ENCODE peak calls at places on chromosomes 6 and 20, in nine cellular contexts. L is BE2C, H is sigmoid colon, Q is D721Med, Y is astrocyte of the spinal cord, P is H9, Z is brain microvascular endothelial cell, A is astrocyte of the cerebellum, G is mucosa of descending colon. U is an unnamed sample.

GRCh38 chr6:54266400-54266923 is 41.8 kb upstream of the TINAG start:
- DNase-seq in L (no peak), H (no peak), Q (no peak), Y (no peak), P (peak), Z (no peak), A (no peak), G (no peak), U (no peak)

GRCh38 chr6:13261464-13261994 is 66.8 kb downstream of the TBC1D7 start:
- DNase-seq in L (no peak), H (no peak), Q (no peak), Y (no peak), P (no peak), Z (no peak), A (no peak), G (no peak), U (peak)

GRCh38 chr6:100175814-100176275 is 181.8 kb upstream of the MCHR2 start:
- DNase-seq in L (no peak), H (no peak), Q (no peak), Y (peak), P (no peak), Z (peak), A (peak), G (no peak), U (no peak)

GRCh38 chr6:70763754-70764153 is 96.1 kb downstream of the SMAP1 start:
- DNase-seq in L (no peak), H (no peak), Q (no peak), Y (no peak), P (no peak), Z (peak), A (no peak), G (no peak), U (no peak)

GRCh38 chr6:145733770-145734169 is 1.6 kb downstream of the EPM2A start:
- DNase-seq in L (no peak), H (no peak), Q (no peak), Y (no peak), P (no peak), Z (no peak), A (no peak), G (peak), U (no peak)

GRCh38 chr20:51422912-51423667 is 119.4 kb downstream of the NFATC2 start:
- DNase-seq in L (no peak), H (no peak), Q (no peak), Y (no peak), P (no peak), Z (no peak), A (no peak), G (no peak), U (no peak)

GRCh38 chr6:46221221-46221793 is 50.5 kb upstream of the ENPP5 start:
- DNase-seq in L (no peak), H (no peak), Q (no peak), Y (peak), P (no peak), Z (peak), A (peak), G (peak), U (no peak)

GRCh38 chr6:37667050-37667814 is 30.5 kb downstream of the MDGA1 start:
- DNase-seq in L (no peak), H (no peak), Q (no peak), Y (no peak), P (no peak), Z (peak), A (no peak), G (no peak), U (no peak)

GRCh38 chr6:113010590-113010989 is 663.5 kb downstream of the RFPL4B start:
- DNase-seq in L (no peak), H (no peak), Q (no peak), Y (no peak), P (no peak), Z (no peak), A (no peak), G (no peak), U (no peak)

GRCh38 chr6:16805190-16805860 is 44.1 kb upstream of the ATXN1 start:
- DNase-seq in L (no peak), H (no peak), Q (no peak), Y (no peak), P (no peak), Z (no peak), A (no peak), G (no peak), U (no peak)

GRCh38 chr6:27791182-27791939 is 120.8 kb downstream of the OR2B2 start:
- DNase-seq in L (peak), H (peak), Q (no peak), Y (peak), P (peak), Z (peak), A (no peak), G (peak), U (no peak)

GRCh38 chr6:129929433-129929832 is 68.3 kb upstream of the TMEM244 start:
- DNase-seq in L (no peak), H (no peak), Q (no peak), Y (peak), P (no peak), Z (peak), A (peak), G (no peak), U (no peak)

GRCh38 chr6:110125361-110125760 is 54.1 kb downstream of the WASF1 start:
- DNase-seq in L (no peak), H (no peak), Q (no peak), Y (no peak), P (no peak), Z (no peak), A (no peak), G (no peak), U (no peak)

GRCh38 chr6:143501851-143502250 is 9.7 kb downstream of the FUCA2 start:
- DNase-seq in L (no peak), H (no peak), Q (no peak), Y (no peak), P (no peak), Z (no peak), A (no peak), G (no peak), U (no peak)

GRCh38 chr20:62323980-62324906 is 21.4 kb downstream of the ADRM1 start:
- DNase-seq in L (no peak), H (no peak), Q (no peak), Y (no peak), P (no peak), Z (no peak), A (no peak), G (no peak), U (no peak)

GRCh38 chr6:43774776-43775583 is 5.0 kb downstream of the VEGFA start:
- DNase-seq in L (peak), H (peak), Q (peak), Y (peak), P (peak), Z (peak), A (no peak), G (peak), U (peak)

GRCh38 chr6:119514355-119514754 is 164.8 kb upstream of the MAN1A1 start:
- DNase-seq in L (no peak), H (no peak), Q (no peak), Y (no peak), P (no peak), Z (no peak), A (no peak), G (no peak), U (no peak)

GRCh38 chr6:48111143-48111506 is at the start of gene PTCHD4:
- DNase-seq in L (no peak), H (no peak), Q (no peak), Y (peak), P (peak), Z (peak), A (peak), G (no peak), U (no peak)

GRCh38 chr20:61570796-61571195 is 318.7 kb downstream of the CDH4 start:
- DNase-seq in L (no peak), H (no peak), Q (no peak), Y (no peak), P (no peak), Z (no peak), A (no peak), G (no peak), U (no peak)

GRCh38 chr6:138514860-138515540 is 15.7 kb upstream of the NHSL1 start:
- DNase-seq in L (no peak), H (no peak), Q (no peak), Y (no peak), P (no peak), Z (no peak), A (no peak), G (no peak), U (no peak)

GRCh38 chr6:144585217-144585814 is 300.2 kb downstream of the UTRN start:
- DNase-seq in L (peak), H (no peak), Q (no peak), Y (peak), P (no peak), Z (peak), A (peak), G (peak), U (no peak)

GRCh38 chr20:19782669-19783068 is 24.6 kb downstream of the RIN2 start:
- DNase-seq in L (no peak), H (no peak), Q (no peak), Y (no peak), P (no peak), Z (no peak), A (no peak), G (no peak), U (no peak)

GRCh38 chr6:3380344-3381232 is 76.3 kb downstream of the SLC22A23 start:
- DNase-seq in L (no peak), H (peak), Q (no peak), Y (no peak), P (no peak), Z (no peak), A (no peak), G (peak), U (no peak)

GRCh38 chr6:139099984-139100383 is 34.9 kb upstream of the HECA start:
- DNase-seq in L (no peak), H (no peak), Q (no peak), Y (no peak), P (no peak), Z (no peak), A (no peak), G (no peak), U (no peak)

GRCh38 chr6:131754088-131754487 is 43.3 kb upstream of the CTAGE9 start:
- DNase-seq in L (no peak), H (no peak), Q (no peak), Y (peak), P (no peak), Z (peak), A (no peak), G (no peak), U (no peak)

GRCh38 chr20:3854462-3854870 is 7.8 kb downstream of the MAVS start:
- DNase-seq in L (no peak), H (no peak), Q (no peak), Y (no peak), P (no peak), Z (no peak), A (no peak), G (no peak), U (no peak)

GRCh38 chr6:158996863-158997262 is 3.1 kb downstream of the RSPH3 start:
- DNase-seq in L (no peak), H (no peak), Q (no peak), Y (no peak), P (no peak), Z (no peak), A (no peak), G (no peak), U (no peak)

GRCh38 chr20:9112541-9113515 is 43.9 kb downstream of the PLCB4 start:
- DNase-seq in L (no peak), H (no peak), Q (no peak), Y (peak), P (no peak), Z (peak), A (peak), G (no peak), U (no peak)

GRCh38 chr6:146543940-146544661 is 468 bp downstream of the RAB32 start:
- DNase-seq in L (peak), H (peak), Q (no peak), Y (peak), P (peak), Z (peak), A (no peak), G (peak), U (no peak)

GRCh38 chr6:9360881-9361280 is 925.5 kb upstream of the SLC35B3 start:
- DNase-seq in L (no peak), H (no peak), Q (no peak), Y (no peak), P (no peak), Z (no peak), A (no peak), G (no peak), U (no peak)

GRCh38 chr6:133130863-133131262 is 110.3 kb upstream of the EYA4 start:
- DNase-seq in L (peak), H (no peak), Q (no peak), Y (peak), P (no peak), Z (no peak), A (peak), G (no peak), U (no peak)
- TF ChIP-seq CTCF in L (no peak), H (no peak), Q (no peak), Y (no peak), P (no peak), Z (no peak), A (no peak), G (no peak), U (no peak)

GRCh38 chr6:125780540-125781306 is 10.0 kb upstream of the NCOA7 start:
- DNase-seq in L (peak), H (peak), Q (no peak), Y (peak), P (peak), Z (peak), A (peak), G (peak), U (peak)

GRCh38 chr6:125781307-125781868 is 9.4 kb upstream of the NCOA7 start:
- DNase-seq in L (no peak), H (peak), Q (no peak), Y (peak), P (no peak), Z (no peak), A (no peak), G (no peak), U (no peak)

GRCh38 chr6:125784365-125784764 is 6.4 kb upstream of the NCOA7 start:
- DNase-seq in L (no peak), H (no peak), Q (no peak), Y (peak), P (no peak), Z (no peak), A (no peak), G (no peak), U (no peak)

DNA sequence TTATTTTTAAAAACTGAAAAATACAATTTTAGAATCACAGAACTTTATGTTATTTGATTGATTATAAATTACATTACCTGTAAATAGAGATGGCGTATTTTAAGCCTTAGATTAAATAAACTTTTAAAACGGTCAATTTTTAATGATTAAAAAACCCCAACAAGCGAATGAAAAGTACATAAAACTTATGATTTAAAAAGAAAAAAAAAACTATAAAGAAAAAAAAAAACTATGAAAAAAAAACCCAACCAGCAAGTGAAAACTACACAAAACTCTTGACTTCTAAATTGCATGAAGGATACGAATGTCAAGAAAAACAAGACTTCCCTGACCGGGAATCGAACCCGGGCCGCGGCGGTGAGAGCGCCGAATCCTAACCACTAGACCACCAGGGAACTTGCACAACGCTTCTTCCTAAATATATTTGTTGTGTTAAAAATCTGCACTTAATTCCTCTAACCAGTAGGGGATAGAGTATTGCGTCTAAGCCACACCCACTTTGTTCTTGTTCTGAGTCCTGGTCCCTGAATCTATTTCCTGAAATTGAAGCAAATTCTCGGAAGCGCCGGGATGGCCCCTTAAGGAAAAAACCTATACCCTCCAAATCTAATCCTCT is 10.7 kb upstream of the NCOA7 start:
- DNase-seq in L (peak), H (peak), Q (peak), Y (peak), P (peak), Z (peak), A (peak), G (peak), U (peak)
- TF ChIP-seq CTCF in L (no peak), H (peak), Q (no peak), Y (peak), P (no peak), Z (no peak), A (peak), G (no peak), U (no peak)

DNA sequence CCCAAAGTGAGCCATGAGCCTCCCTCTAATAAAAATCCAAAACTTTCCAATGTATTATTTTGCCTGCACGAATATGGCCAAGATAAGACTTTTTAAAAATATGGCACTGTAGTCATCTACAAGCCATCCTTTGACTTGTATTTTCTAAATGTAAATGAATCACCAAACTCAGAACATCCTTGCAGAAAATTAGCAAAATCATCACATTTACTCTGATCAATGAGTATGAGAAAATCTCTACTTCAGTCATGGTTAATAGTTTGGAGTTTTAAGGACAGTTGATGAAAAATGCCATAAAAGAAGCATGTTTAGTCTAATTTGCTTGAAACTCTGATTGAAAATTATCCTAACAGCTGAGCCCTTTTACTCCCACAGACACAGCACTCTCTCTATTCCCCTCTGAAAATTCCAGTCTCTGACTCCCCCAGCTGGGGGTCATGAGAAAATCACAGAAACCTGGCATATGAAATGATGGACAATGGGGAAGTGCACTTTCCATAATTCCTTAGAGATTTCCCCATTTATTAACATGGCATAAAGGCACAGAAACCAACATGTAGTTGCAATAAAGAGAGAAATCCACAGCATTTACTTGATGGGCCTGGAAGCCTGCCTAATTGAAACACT is 214.1 kb downstream of the WDR27 start:
- DNase-seq in L (no peak), H (no peak), Q (no peak), Y (peak), P (no peak), Z (no peak), A (no peak), G (no peak), U (no peak)
- TF ChIP-seq CTCF in L (peak), H (no peak), Q (no peak), Y (peak), P (no peak), Z (peak), A (peak), G (no peak), U (no peak)

DNA sequence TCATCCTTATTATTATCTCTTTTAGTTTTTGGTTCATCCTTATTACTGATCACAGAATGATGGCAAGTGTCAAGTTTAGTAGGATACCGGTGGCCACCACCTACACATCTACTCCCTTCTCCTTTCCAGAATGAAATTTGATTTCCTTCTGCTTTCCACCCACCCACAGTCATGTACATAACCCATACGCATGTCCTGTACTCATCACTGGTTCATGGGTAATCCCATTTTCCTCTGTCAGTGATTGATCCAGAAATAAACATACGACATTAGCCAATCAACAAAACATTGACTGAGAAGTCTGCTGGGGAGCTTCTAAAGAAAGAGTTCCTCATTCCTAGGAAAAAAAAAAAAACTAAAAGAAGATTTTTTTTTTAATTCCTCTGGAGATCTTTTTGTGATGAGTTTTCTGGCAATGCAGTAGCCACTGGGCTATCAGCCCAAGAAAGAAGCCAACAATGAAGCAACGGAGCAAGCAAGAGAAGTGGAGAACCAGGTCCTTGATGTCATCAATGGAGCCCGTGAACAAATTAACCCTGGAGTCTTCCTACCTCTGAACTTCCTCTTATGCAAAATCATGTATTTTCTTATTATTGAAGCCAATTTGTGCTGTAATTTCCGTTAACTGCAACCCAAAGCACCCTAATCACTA is 127.8 kb downstream of the TASP1 start:
- DNase-seq in L (no peak), H (peak), Q (no peak), Y (no peak), P (no peak), Z (no peak), A (no peak), G (peak), U (no peak)
- TF ChIP-seq CTCF in L (no peak), H (no peak), Q (no peak), Y (no peak), P (no peak), Z (no peak), A (no peak), G (no peak), U (no peak)

GRCh38 chr20:2673453-2673852 is 9.4 kb upstream of the IDH3B start:
- DNase-seq in L (no peak), H (no peak), Q (no peak), Y (no peak), P (no peak), Z (no peak), A (no peak), G (no peak), U (no peak)

GRCh38 chr20:2672446-2672845 is 8.4 kb upstream of the IDH3B start:
- DNase-seq in L (no peak), H (no peak), Q (no peak), Y (no peak), P (no peak), Z (no peak), A (no peak), G (no peak), U (no peak)

GRCh38 chr20:2671977-2672376 is 8.0 kb upstream of the IDH3B start:
- DNase-seq in L (no peak), H (peak), Q (no peak), Y (no peak), P (no peak), Z (no peak), A (no peak), G (no peak), U (no peak)
- TF ChIP-seq CTCF in L (peak), H (no peak), Q (peak), Y (peak), P (peak), Z (peak), A (peak), G (no peak), U (no peak)

GRCh38 chr20:6818033-6818808 is 50.7 kb downstream of the BMP2 start:
- DNase-seq in L (no peak), H (no peak), Q (no peak), Y (no peak), P (peak), Z (peak), A (no peak), G (no peak), U (no peak)
- TF ChIP-seq CTCF in L (no peak), H (no peak), Q (no peak), Y (no peak), P (no peak), Z (no peak), A (no peak), G (no peak), U (no peak)

U was measured in activated B cell treated with CpG ODN at 0.5 μM for 24 hours.